ENCODE peak calls at places on chromosomes 4 and X, in ten cellular contexts. Q is effector CD4-positive, alpha-beta T cell; G is amygdala; R is NCI-H748 treated with DMSO at 0.1 percent for 48 hours; W is Daoy; K is activated B cell treated with CpG ODN at 0.5 μM for 24 hours; M is NCI-H1105; N is sciatic nerve; L is CD14-positive monocyte; Y is T follicular helper cell. Z is an unnamed sample.

GRCh38 chr4:150664935-150665334 is 83.0 kb downstream of the MAB21L2 start:
- DNase-seq in Q (no peak), G (no peak), R (no peak), W (peak; percentile 2), K (no peak), M (no peak), N (no peak), L (no peak), Y (no peak), Z (no peak)

GRCh38 chr4:16591867-16592266 is 306.6 kb downstream of the LDB2 start:
- DNase-seq in Q (no peak), G (no peak), R (no peak), W (no peak), K (no peak), M (no peak), N (no peak), L (no peak), Y (no peak), Z (no peak)

GRCh38 chr4:84852081-84852480 is 114.4 kb downstream of the WDFY3 start:
- DNase-seq in Q (no peak), G (no peak), R (peak; percentile 17), W (no peak), K (no peak), M (peak; percentile 66), N (no peak), L (no peak), Y (no peak), Z (no peak)

GRCh38 chr4:85756938-85757337 is 282.0 kb downstream of the ARHGAP24 start:
- DNase-seq in Q (no peak), G (no peak), R (no peak), W (peak; percentile 26), K (no peak), M (no peak), N (no peak), L (no peak), Y (no peak), Z (no peak)

GRCh38 chr4:41369680-41370079 is 113.0 kb downstream of the UCHL1 start:
- DNase-seq in Q (no peak), G (no peak), R (no peak), W (peak; percentile 62), K (no peak), M (no peak), N (no peak), L (no peak), Y (no peak), Z (no peak)

GRCh38 chrX:41406211-41406610 is 40.9 kb upstream of the NYX start:
- DNase-seq in Q (no peak), G (no peak), R (no peak), W (peak; percentile 43), K (no peak), M (no peak), N (no peak), L (no peak), Y (no peak), Z (no peak)

GRCh38 chr4:40283968-40284367 is 51.2 kb upstream of the CHRNA9 start:
- DNase-seq in Q (peak; percentile 81), G (no peak), R (no peak), W (peak; percentile 93), K (no peak), M (no peak), N (no peak), L (no peak), Y (peak; percentile 85), Z (peak; percentile 78)

GRCh38 chrX:2474280-2474962 is 26.4 kb downstream of the DHRSX start:
- DNase-seq in Q (no peak), G (no peak), R (no peak), W (no peak), K (no peak), M (no peak), N (no peak), L (no peak), Y (no peak), Z (no peak)

GRCh38 chrX:118497180-118497814 is 1.7 kb downstream of the DOCK11 start:
- DNase-seq in Q (peak; percentile 12), G (no peak), R (no peak), W (no peak), K (no peak), M (no peak), N (no peak), L (no peak), Y (no peak), Z (peak; percentile 49)

GRCh38 chrX:1902901-1903379 is 288.1 kb downstream of the ASMT start:
- DNase-seq in Q (no peak), G (no peak), R (no peak), W (no peak), K (no peak), M (no peak), N (no peak), L (no peak), Y (no peak), Z (no peak)

GRCh38 chr4:92629302-92629701 is 325.5 kb downstream of the GRID2 start:
- DNase-seq in Q (no peak), G (no peak), R (no peak), W (no peak), K (no peak), M (no peak), N (no peak), L (no peak), Y (no peak), Z (no peak)

GRCh38 chrX:120244735-120245498 is 5.7 kb upstream of the ZBTB33 start:
- DNase-seq in Q (peak; percentile 41), G (peak; percentile 34), R (peak; percentile 78), W (peak; percentile 78), K (peak; percentile 40), M (peak; percentile 69), N (peak; percentile 81), L (peak; percentile 60), Y (peak; percentile 34), Z (peak; percentile 77)

GRCh38 chr4:131427000-131427399 is 1722.1 kb upstream of the PCDH10 start:
- DNase-seq in Q (no peak), G (no peak), R (no peak), W (no peak), K (no peak), M (no peak), N (no peak), L (no peak), Y (no peak), Z (no peak)

GRCh38 chr4:183332447-183332846 is 10.2 kb upstream of the CLDN24 start:
- DNase-seq in Q (no peak), G (no peak), R (no peak), W (no peak), K (no peak), M (no peak), N (no peak), L (no peak), Y (no peak), Z (no peak)

GRCh38 chr4:189613202-189613601 is 327.5 kb upstream of the FRG1 start:
- DNase-seq in Q (no peak), G (no peak), R (no peak), W (peak; percentile 25), K (no peak), M (no peak), N (no peak), L (no peak), Y (no peak), Z (no peak)

GRCh38 chrX:98371994-98372393 is 1488.3 kb downstream of the RPA4 start:
- DNase-seq in Q (no peak), G (no peak), R (no peak), W (no peak), K (no peak), M (no peak), N (no peak), L (no peak), Y (no peak), Z (no peak)

GRCh38 chr4:148454835-148455234 is 12.6 kb upstream of the NR3C2 start:
- DNase-seq in Q (no peak), G (no peak), R (no peak), W (no peak), K (no peak), M (no peak), N (no peak), L (no peak), Y (no peak), Z (no peak)

GRCh38 chrX:104877504-104877903 is 311.5 kb downstream of the IL1RAPL2 start:
- DNase-seq in Q (no peak), G (no peak), R (no peak), W (no peak), K (no peak), M (no peak), N (no peak), L (no peak), Y (no peak), Z (no peak)

GRCh38 chr4:70182517-70183167 is 12.9 kb upstream of the ODAM start:
- DNase-seq in Q (no peak), G (no peak), R (no peak), W (no peak), K (no peak), M (no peak), N (no peak), L (no peak), Y (no peak), Z (no peak)

GRCh38 chr4:142265536-142265935 is 580.6 kb downstream of the INPP4B start:
- DNase-seq in Q (no peak), G (no peak), R (no peak), W (peak; percentile 19), K (no peak), M (no peak), N (no peak), L (no peak), Y (no peak), Z (no peak)